ENCODE peak calls at places on chromosomes 5 and 9, in six cellular contexts. F, I, D, R, C and V are unnamed samples.

GRCh38 chr9:136151214-136151804 is 32.6 kb upstream of the TMEM250 start:
- DNase-seq in F (peak), I (no peak), D (no peak), R (no peak), C (no peak), V (no peak)

GRCh38 chr5:89213584-89213983 is 330.6 kb upstream of the MEF2C start:
- DNase-seq in F (no peak), I (no peak), D (no peak), R (no peak), C (no peak), V (no peak)

GRCh38 chr5:45334939-45335338 is 361.2 kb downstream of the HCN1 start:
- DNase-seq in F (no peak), I (no peak), D (no peak), R (no peak), C (no peak), V (no peak)

GRCh38 chr9:2469681-2470141 is 151.9 kb upstream of the VLDLR start:
- DNase-seq in F (peak), I (peak), D (no peak), R (peak), C (no peak), V (no peak)

GRCh38 chr5:128356011-128356410 is 182.0 kb downstream of the FBN2 start:
- DNase-seq in F (no peak), I (no peak), D (no peak), R (no peak), C (no peak), V (no peak)

GRCh38 chr5:66171349-66172344 is 27.5 kb downstream of the SREK1 start:
- DNase-seq in F (no peak), I (peak), D (no peak), R (peak), C (peak), V (no peak)

GRCh38 chr5:32714836-32715235 is 3.7 kb downstream of the NPR3 start:
- DNase-seq in F (no peak), I (no peak), D (no peak), R (peak), C (no peak), V (no peak)

GRCh38 chr5:72598461-72599433 is 91.5 kb upstream of the ZNF366 start:
- DNase-seq in F (no peak), I (no peak), D (no peak), R (peak), C (no peak), V (no peak)

GRCh38 chr5:74167206-74167929 is 473.2 kb downstream of the ENC1 start:
- DNase-seq in F (no peak), I (no peak), D (no peak), R (peak), C (no peak), V (no peak)

GRCh38 chr5:171585981-171586380 is 166.5 kb downstream of the FGF18 start:
- DNase-seq in F (no peak), I (no peak), D (no peak), R (no peak), C (no peak), V (no peak)

GRCh38 chr9:133135193-133135745 is 14.2 kb upstream of the RALGDS start:
- DNase-seq in F (no peak), I (peak), D (peak), R (peak), C (peak), V (peak)

GRCh38 chr9:137217276-137218211 is 4.5 kb downstream of the RNF208 start:
- DNase-seq in F (peak), I (peak), D (no peak), R (no peak), C (no peak), V (peak)

GRCh38 chr9:128094166-128094949 is 26.3 kb downstream of the SLC25A25 start:
- DNase-seq in F (peak), I (peak), D (peak), R (peak), C (peak), V (peak)

GRCh38 chr9:33719581-33720374 is 75.6 kb upstream of the PRSS3 start:
- DNase-seq in F (peak), I (no peak), D (no peak), R (peak), C (peak), V (peak)

GRCh38 chr5:16536818-16537217 is 71.2 kb upstream of the ZNF622 start:
- DNase-seq in F (no peak), I (no peak), D (no peak), R (no peak), C (no peak), V (no peak)

GRCh38 chr9:128276574-128277270 is 646 bp downstream of the SWI5 start:
- DNase-seq in F (peak), I (no peak), D (no peak), R (peak), C (no peak), V (no peak)

GRCh38 chr9:100084734-100085133 is 14.1 kb downstream of the ERP44 start:
- DNase-seq in F (no peak), I (no peak), D (no peak), R (no peak), C (no peak), V (no peak)

GRCh38 chr9:73023025-73023541 is 70.2 kb upstream of the ALDH1A1 start:
- DNase-seq in F (peak), I (peak), D (no peak), R (peak), C (peak), V (no peak)

GRCh38 chr5:17308326-17309065 is 91.1 kb downstream of the BASP1 start:
- DNase-seq in F (no peak), I (no peak), D (no peak), R (peak), C (no peak), V (no peak)

GRCh38 chr5:164350236-164350635 is 844.8 kb downstream of the MAT2B start:
- DNase-seq in F (no peak), I (no peak), D (no peak), R (no peak), C (no peak), V (no peak)

GRCh38 chr9:112234779-112235178 is 59.7 kb upstream of the SUSD1 start:
- DNase-seq in F (no peak), I (no peak), D (no peak), R (no peak), C (no peak), V (no peak)

GRCh38 chr5:55577353-55578060 is 42.7 kb upstream of the PLPP1 start:
- DNase-seq in F (no peak), I (no peak), D (no peak), R (no peak), C (no peak), V (no peak)

GRCh38 chr9:124202447-124202971 is 55.2 kb upstream of the NEK6 start:
- DNase-seq in F (no peak), I (peak), D (peak), R (peak), C (peak), V (peak)

GRCh38 chr5:55597014-55597981 is 62.5 kb upstream of the PLPP1 start:
- DNase-seq in F (no peak), I (peak), D (peak), R (peak), C (no peak), V (no peak)

GRCh38 chr5:151745071-151745705 is 13.2 kb downstream of the ATOX1 start:
- DNase-seq in F (no peak), I (peak), D (no peak), R (peak), C (no peak), V (no peak)

GRCh38 chr5:56145106-56145505 is 88.0 kb downstream of the ANKRD55 start:
- DNase-seq in F (no peak), I (peak), D (no peak), R (peak), C (no peak), V (no peak)

GRCh38 chr5:173623296-173623771 is 6.9 kb upstream of the BOD1 start:
- DNase-seq in F (no peak), I (no peak), D (no peak), R (no peak), C (no peak), V (no peak)

GRCh38 chr9:104774831-104775573 is 11.1 kb downstream of the NIPSNAP3B start:
- DNase-seq in F (no peak), I (no peak), D (no peak), R (no peak), C (no peak), V (no peak)

GRCh38 chr9:121201045-121201737 is 478 bp downstream of the RAB14 start:
- DNase-seq in F (peak), I (no peak), D (peak), R (peak), C (peak), V (peak)

GRCh38 chr5:137747848-137748247 is 6.3 kb downstream of the HNRNPA0 start:
- DNase-seq in F (no peak), I (no peak), D (no peak), R (no peak), C (no peak), V (no peak)

GRCh38 chr5:178237431-178238312 is 5.1 kb upstream of the PHYKPL start:
- DNase-seq in F (no peak), I (no peak), D (no peak), R (no peak), C (no peak), V (no peak)

GRCh38 chr9:109290385-109290784 is 30.5 kb downstream of the EPB41L4B start:
- DNase-seq in F (no peak), I (no peak), D (no peak), R (no peak), C (no peak), V (no peak)

GRCh38 chr5:39780341-39780740 is 355.6 kb upstream of the DAB2 start:
- DNase-seq in F (no peak), I (no peak), D (no peak), R (no peak), C (no peak), V (no peak)